ENCODE peak calls at places on chromosomes 7 and 10, in eight cellular contexts. U, S, B, C, I, Q, Z and M are unnamed samples.

GRCh38 chr10:102152545-102152890 is 329 bp downstream of the NOLC1 start:
- DNase-seq in U (peak), S (no peak), B (no peak), C (peak), I (no peak), Q (no peak), Z (no peak), M (no peak)

GRCh38 chr10:75740541-75740940 is 309.1 kb downstream of the LRMDA start:
- DNase-seq in U (no peak), S (no peak), B (no peak), C (no peak), I (no peak), Q (no peak), Z (no peak), M (no peak)

GRCh38 chr7:144668503-144668902 is 167.3 kb downstream of the TPK1 start:
- DNase-seq in U (no peak), S (peak), B (no peak), C (no peak), I (no peak), Q (no peak), Z (no peak), M (no peak)

GRCh38 chr7:123747620-123748141 is 1.1 kb downstream of the WASL start:
- DNase-seq in U (peak), S (peak), B (peak), C (peak), I (peak), Q (peak), Z (peak), M (peak)

GRCh38 chr10:96794786-96795733 is 37.0 kb upstream of the LCOR start:
- DNase-seq in U (no peak), S (peak), B (peak), C (no peak), I (no peak), Q (no peak), Z (no peak), M (no peak)

GRCh38 chr7:33486626-33487025 is 357.3 kb downstream of the BBS9 start:
- DNase-seq in U (no peak), S (no peak), B (no peak), C (no peak), I (no peak), Q (no peak), Z (no peak), M (no peak)

GRCh38 chr10:95262763-95263518 is 27.9 kb downstream of the PDLIM1 start:
- DNase-seq in U (no peak), S (no peak), B (no peak), C (no peak), I (no peak), Q (no peak), Z (no peak), M (peak)

GRCh38 chr7:126535176-126535575 is 717.6 kb downstream of the GRM8 start:
- DNase-seq in U (no peak), S (no peak), B (no peak), C (no peak), I (no peak), Q (no peak), Z (no peak), M (no peak)

GRCh38 chr7:158865462-158865922 is 9.1 kb downstream of the DYNC2I1 start:
- DNase-seq in U (no peak), S (no peak), B (peak), C (no peak), I (no peak), Q (no peak), Z (no peak), M (no peak)

GRCh38 chr10:66929375-66929774 is 3.5 kb downstream of the LRRTM3 start:
- DNase-seq in U (no peak), S (no peak), B (no peak), C (no peak), I (no peak), Q (no peak), Z (no peak), M (no peak)

GRCh38 chr7:120114626-120115025 is 158.3 kb upstream of the KCND2 start:
- DNase-seq in U (no peak), S (no peak), B (no peak), C (no peak), I (no peak), Q (no peak), Z (no peak), M (no peak)

GRCh38 chr10:1612910-1613309 is 124.4 kb downstream of the ADARB2 start:
- DNase-seq in U (no peak), S (no peak), B (peak), C (no peak), I (no peak), Q (no peak), Z (no peak), M (no peak)

GRCh38 chr7:596819-597182 is 77.2 kb upstream of the PDGFA start:
- DNase-seq in U (no peak), S (no peak), B (no peak), C (no peak), I (no peak), Q (no peak), Z (no peak), M (no peak)

GRCh38 chr7:20519641-20520040 is 95.8 kb upstream of the ABCB5 start:
- DNase-seq in U (no peak), S (no peak), B (no peak), C (no peak), I (no peak), Q (no peak), Z (no peak), M (no peak)

GRCh38 chr10:13711281-13711680 is 124.5 kb downstream of the PRPF18 start:
- DNase-seq in U (no peak), S (no peak), B (no peak), C (no peak), I (no peak), Q (no peak), Z (no peak), M (no peak)

GRCh38 chr7:40798612-40799011 is 663.8 kb downstream of the SUGCT start:
- DNase-seq in U (no peak), S (no peak), B (no peak), C (no peak), I (no peak), Q (no peak), Z (no peak), M (no peak)

GRCh38 chr7:16739863-16740622 is 13.5 kb upstream of the TSPAN13 start:
- DNase-seq in U (peak), S (no peak), B (no peak), C (no peak), I (no peak), Q (no peak), Z (no peak), M (no peak)

GRCh38 chr7:154680894-154681659 is 321.8 kb downstream of the PAXIP1 start:
- DNase-seq in U (no peak), S (no peak), B (no peak), C (no peak), I (no peak), Q (no peak), Z (no peak), M (no peak)

GRCh38 chr7:24703296-24703695 is 54.0 kb downstream of the GSDME start:
- DNase-seq in U (no peak), S (no peak), B (no peak), C (no peak), I (no peak), Q (no peak), Z (no peak), M (no peak)

GRCh38 chr10:30383366-30383765 is 34.3 kb upstream of the MTPAP start:
- DNase-seq in U (peak), S (no peak), B (no peak), C (no peak), I (no peak), Q (no peak), Z (no peak), M (no peak)

GRCh38 chr7:101688183-101688831 is 59.2 kb upstream of the MYL10 start:
- DNase-seq in U (peak), S (peak), B (peak), C (peak), I (peak), Q (peak), Z (peak), M (peak)

GRCh38 chr10:61760943-61761824 is 98.5 kb downstream of the CABCOCO1 start:
- DNase-seq in U (peak), S (no peak), B (no peak), C (no peak), I (no peak), Q (no peak), Z (no peak), M (no peak)

GRCh38 chr10:35390441-35390840 is 54.1 kb downstream of the CCNY start:
- DNase-seq in U (no peak), S (no peak), B (no peak), C (no peak), I (no peak), Q (no peak), Z (no peak), M (no peak)

GRCh38 chr7:140348161-140348849 is 50.0 kb downstream of the SLC37A3 start:
- DNase-seq in U (peak), S (no peak), B (no peak), C (no peak), I (no peak), Q (no peak), Z (no peak), M (no peak)

GRCh38 chr10:131101011-131101410 is 210.5 kb downstream of the TCERG1L start:
- DNase-seq in U (no peak), S (no peak), B (no peak), C (peak), I (no peak), Q (no peak), Z (no peak), M (no peak)

GRCh38 chr7:106774768-106775551 is 90.1 kb upstream of the PIK3CG start:
- DNase-seq in U (peak), S (peak), B (peak), C (no peak), I (no peak), Q (no peak), Z (no peak), M (no peak)

GRCh38 chr10:120705306-120705705 is 145.9 kb upstream of the WDR11 start:
- DNase-seq in U (no peak), S (no peak), B (no peak), C (no peak), I (no peak), Q (no peak), Z (no peak), M (no peak)

GRCh38 chr10:32332299-32332750 is 14.6 kb downstream of the EPC1 start:
- DNase-seq in U (peak), S (no peak), B (no peak), C (no peak), I (no peak), Q (no peak), Z (no peak), M (no peak)

GRCh38 chr7:100476903-100477870 is 1.8 kb downstream of the TSC22D4 start:
- DNase-seq in U (no peak), S (peak), B (peak), C (no peak), I (no peak), Q (no peak), Z (no peak), M (no peak)

GRCh38 chr10:72426982-72427381 is 72.3 kb upstream of the DNAJB12 start:
- DNase-seq in U (no peak), S (peak), B (peak), C (no peak), I (no peak), Q (no peak), Z (no peak), M (no peak)

GRCh38 chr7:39202041-39202440 is 224.3 kb downstream of the POU6F2 start:
- DNase-seq in U (no peak), S (no peak), B (no peak), C (no peak), I (no peak), Q (no peak), Z (no peak), M (no peak)

GRCh38 chr7:44223362-44224114 is 22.8 kb downstream of the YKT6 start:
- DNase-seq in U (no peak), S (no peak), B (peak), C (peak), I (no peak), Q (no peak), Z (no peak), M (no peak)

GRCh38 chr10:99329238-99329890 is at the start of gene CNNM1:
- DNase-seq in U (no peak), S (peak), B (peak), C (peak), I (no peak), Q (no peak), Z (no peak), M (no peak)

DNA sequence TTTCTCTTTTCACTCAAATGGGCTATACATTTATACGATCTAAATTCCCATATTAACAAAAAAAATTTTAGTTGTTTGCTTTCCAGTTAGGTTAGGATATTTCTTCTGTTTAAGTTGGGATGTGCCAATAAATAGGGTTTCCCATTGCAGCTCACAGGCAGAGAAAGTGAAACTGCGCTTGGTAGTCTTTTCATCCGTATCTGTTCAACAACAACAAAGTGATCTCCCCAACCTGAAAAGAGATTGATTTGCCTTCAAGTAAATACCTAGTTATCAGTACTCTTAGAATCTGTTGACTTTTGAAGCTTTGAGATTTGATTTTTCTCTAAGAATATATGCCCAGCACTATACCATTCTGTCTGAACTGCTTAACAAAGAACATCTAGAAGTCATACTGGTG is 143.4 kb downstream of the DYNC1I1 start:
- DNase-seq in U (no peak), S (no peak), B (no peak), C (no peak), I (no peak), Q (no peak), Z (no peak), M (no peak)
- H3K4me3 ChIP-seq in U (no peak), S (no peak), B (no peak), C (no peak), I (no peak), Q (no peak), Z (no peak), M (no peak)

GRCh38 chr7:28046035-28046434 is 134.6 kb downstream of the JAZF1 start:
- DNase-seq in U (no peak), S (no peak), B (no peak), C (no peak), I (no peak), Q (no peak), Z (no peak), M (no peak)
- H3K27ac ChIP-seq in U (no peak), S (peak), B (no peak), C (no peak), I (no peak), Q (no peak), Z (no peak), M (no peak)

GRCh38 chr10:5582736-5583135 is 58.0 kb downstream of the CALML3 start:
- DNase-seq in U (no peak), S (peak), B (peak), C (peak), I (no peak), Q (no peak), Z (no peak), M (no peak)
- TF ChIP-seq CTCF in U (no peak), S (peak), B (peak), C (no peak), I (no peak), Q (no peak), Z (no peak), M (no peak)

GRCh38 chr7:90610105-90610504 is 14.0 kb downstream of the CDK14 start:
- DNase-seq in U (no peak), S (no peak), B (no peak), C (no peak), I (no peak), Q (no peak), Z (no peak), M (no peak)
- H3K4me3 ChIP-seq in U (no peak), S (no peak), B (no peak), C (no peak), I (no peak), Q (no peak), Z (no peak), M (no peak)

DNA sequence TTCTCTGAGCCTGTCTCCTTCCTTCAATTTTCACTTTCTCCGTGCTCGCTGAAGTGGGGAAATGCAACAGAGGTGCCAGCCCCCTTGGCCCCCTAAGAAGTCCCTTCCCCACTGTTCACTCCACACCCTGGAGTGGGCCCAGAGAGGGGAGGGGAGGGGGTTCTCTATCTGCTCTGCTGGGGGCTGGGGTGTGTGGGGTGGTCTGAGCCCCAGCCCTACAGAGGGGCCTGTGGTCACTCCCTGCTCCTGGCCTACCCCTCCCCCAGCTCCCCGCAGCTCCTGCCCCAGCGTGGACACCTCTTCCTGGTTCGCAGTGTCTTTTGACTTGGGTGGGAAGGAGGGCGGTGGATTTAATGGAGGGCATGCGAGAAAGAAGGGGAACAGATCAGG is 989 bp downstream of the LZTS2 start:
- DNase-seq in U (no peak), S (no peak), B (no peak), C (no peak), I (no peak), Q (no peak), Z (no peak), M (no peak)
- H3K27ac ChIP-seq in U (peak), S (no peak), B (peak), C (peak), I (peak), Q (peak), Z (peak), M (peak)

GRCh38 chr10:132577350-132578005 is 39.9 kb downstream of the INPP5A start:
- DNase-seq in U (no peak), S (no peak), B (peak), C (no peak), I (no peak), Q (peak), Z (no peak), M (peak)
- TF ChIP-seq CTCF in U (peak), S (no peak), B (peak), C (peak), I (peak), Q (no peak), Z (no peak), M (peak)